ENCODE peak calls at places on chromosomes 7 and 10, in seven cellular contexts. J, A, T, S, E, Y and W are unnamed samples.

GRCh38 chr10:21532694-21533576 is 1.1 kb upstream of the MLLT10 start:
- DNase-seq in E (no peak), A (no peak), T (no peak), S (peak; percentile 39), Y (no peak), J (no peak), W (no peak)

GRCh38 chr7:87510430-87510875 is 35.0 kb upstream of the ABCB4 start:
- DNase-seq in A (no peak), S (no peak), E (no peak), T (no peak), J (no peak), Y (no peak), W (no peak)

GRCh38 chr7:107943018-107943417 is 52.0 kb downstream of the DLD start:
- DNase-seq in A (no peak), Y (no peak), T (no peak), J (no peak), S (no peak), E (no peak), W (no peak)

GRCh38 chr10:31620236-31621151 is 301.5 kb downstream of the ZEB1 start:
- DNase-seq in J (peak; percentile 70), A (peak; percentile 8), Y (peak; percentile 21), S (no peak), E (no peak), T (no peak), W (no peak)

GRCh38 chr10:79938728-79939380 is 10.1 kb downstream of the SFTPD start:
- DNase-seq in E (peak; percentile 42), Y (peak; percentile 22), S (no peak), J (no peak), T (peak; percentile 64), A (no peak), W (no peak)

GRCh38 chr10:10785627-10786333 is 231.9 kb upstream of the CELF2 start:
- DNase-seq in J (no peak), S (no peak), T (no peak), E (no peak), Y (no peak), A (peak; percentile 87), W (no peak)

GRCh38 chr7:75042299-75042698 is 31.3 kb downstream of the RCC1L start:
- DNase-seq in A (no peak), J (no peak), E (no peak), S (no peak), Y (no peak), T (no peak), W (no peak)

GRCh38 chr10:47049906-47050305 is 138.7 kb downstream of the PTPN20 start:
- DNase-seq in A (no peak), J (no peak), Y (no peak), E (no peak), T (no peak), S (no peak), W (no peak)

GRCh38 chr10:121078036-121078435 is 226.9 kb downstream of the WDR11 start:
- DNase-seq in A (no peak), E (no peak), J (no peak), S (no peak), T (no peak), Y (no peak), W (no peak)

GRCh38 chr7:76346097-76346496 is 12.7 kb downstream of the YWHAG start:
- DNase-seq in T (no peak), E (no peak), S (no peak), J (no peak), Y (no peak), A (no peak), W (no peak)

GRCh38 chr10:3534433-3534832 is 250.6 kb downstream of the KLF6 start:
- DNase-seq in S (no peak), Y (no peak), E (no peak), A (no peak), T (no peak), J (no peak), W (no peak)

GRCh38 chr10:101588879-101589278 is 758 bp downstream of the DPCD start:
- DNase-seq in Y (no peak), J (no peak), E (no peak), T (no peak), A (no peak), S (no peak), W (no peak)

GRCh38 chr10:124071141-124071540 is 22.3 kb downstream of the CHST15 start:
- DNase-seq in S (no peak), T (no peak), Y (no peak), J (no peak), E (no peak), A (no peak), W (no peak)

GRCh38 chr10:93218386-93218785 is 144.7 kb downstream of the CYP26A1 start:
- DNase-seq in A (no peak), Y (no peak), E (no peak), S (no peak), T (no peak), J (no peak), W (no peak)

GRCh38 chr7:148116195-148116594 is 474.4 kb upstream of the C7orf33 start:
- DNase-seq in Y (no peak), S (peak; percentile 6), T (no peak), J (no peak), E (no peak), A (no peak), W (no peak)

GRCh38 chr7:13602036-13602435 is 387.4 kb downstream of the ETV1 start:
- DNase-seq in A (no peak), Y (no peak), T (no peak), S (no peak), E (no peak), J (no peak), W (no peak)

GRCh38 chr7:50446542-50446960 is 3.6 kb downstream of the FIGNL1 start:
- DNase-seq in Y (no peak), A (peak; percentile 90), E (peak; percentile 12), J (no peak), T (no peak), S (no peak), W (no peak)

GRCh38 chr7:87110778-87111177 is 41.5 kb upstream of the DMTF1 start:
- DNase-seq in S (no peak), Y (no peak), T (no peak), A (peak; percentile 27), J (no peak), E (no peak), W (no peak)

GRCh38 chr7:122329145-122329802 is 24.7 kb upstream of the FEZF1 start:
- DNase-seq in T (no peak), Y (no peak), S (no peak), A (no peak), J (no peak), E (no peak), W (peak; percentile 91)

GRCh38 chr10:3775671-3776551 is 9.1 kb downstream of the KLF6 start:
- DNase-seq in S (no peak), T (peak; percentile 57), E (no peak), A (peak; percentile 22), Y (no peak), J (no peak), W (no peak)

GRCh38 chr10:75253281-75254220 is 17.8 kb upstream of the COMTD1 start:
- DNase-seq in T (no peak), S (no peak), J (no peak), E (no peak), Y (no peak), A (no peak), W (no peak)

GRCh38 chr10:119055472-119055871 is 25.1 kb downstream of the EIF3A start:
- DNase-seq in J (no peak), E (no peak), Y (no peak), T (no peak), S (no peak), A (no peak), W (no peak)

GRCh38 chr10:12241810-12242529 is 46.0 kb downstream of the CDC123 start:
- DNase-seq in T (no peak), E (peak; percentile 82), S (no peak), A (no peak), Y (no peak), J (peak; percentile 31), W (no peak)

GRCh38 chr7:46186131-46186530 is 265.1 kb upstream of the IGFBP3 start:
- DNase-seq in S (no peak), J (no peak), Y (no peak), A (no peak), E (no peak), T (no peak), W (no peak)